ENCODE peak calls at places on chromosomes 12 and 14, in seven cellular contexts. R is NCI-H345; K is spleen; O is GM23338; F is iris pigment epithelial cell; Y is AG10803; T is activated naive CD8-positive, alpha-beta T cell treated with anti-CD3 and anti-CD28 coated beads, Interleukin-2, amount 50 U/mL, for 24 hours. B is an unnamed sample.

GRCh38 chr14:65453807-65454480 is 41.4 kb downstream of the FUT8 start:
- DNase-seq in R (no peak), K (no peak), O (no peak), F (peak; percentile 36), Y (no peak), T (no peak), B (peak; percentile 77)

GRCh38 chr14:23660290-23661226 is 24.4 kb downstream of the DHRS2 start:
- DNase-seq in R (no peak), K (peak; percentile 82), O (no peak), F (no peak), Y (no peak), T (peak; percentile 27), B (no peak)

GRCh38 chr12:122730215-122731014 is at the start of gene HCAR1:
- DNase-seq in R (no peak), K (peak; percentile 54), O (no peak), F (peak; percentile 47), Y (peak; percentile 5), T (peak; percentile 50), B (peak; percentile 30)

GRCh38 chr14:56092761-56093160 is 25.4 kb upstream of the PELI2 start:
- DNase-seq in R (no peak), K (no peak), O (no peak), F (peak; percentile 41), Y (no peak), T (no peak), B (peak; percentile 21)

GRCh38 chr14:95098984-95099599 is 58.2 kb downstream of the DICER1 start:
- DNase-seq in R (peak; percentile 57), K (no peak), O (peak; percentile 87), F (peak; percentile 69), Y (peak; percentile 81), T (peak; percentile 19), B (peak; percentile 76)

GRCh38 chr12:5915511-5915910 is 29.5 kb downstream of the ANO2 start:
- DNase-seq in R (no peak), K (no peak), O (no peak), F (no peak), Y (no peak), T (no peak), B (no peak)

GRCh38 chr12:99915251-99916082 is 69.3 kb downstream of the ANKS1B start:
- DNase-seq in R (no peak), K (no peak), O (no peak), F (peak; percentile 43), Y (peak; percentile 33), T (no peak), B (peak; percentile 51)

GRCh38 chr14:34254031-34254430 is 208.0 kb downstream of the SPTSSA start:
- DNase-seq in R (no peak), K (no peak), O (no peak), F (no peak), Y (no peak), T (no peak), B (no peak)

GRCh38 chr14:36028218-36028617 is 148.3 kb downstream of the PTCSC3 start:
- DNase-seq in R (peak; percentile 13), K (no peak), O (peak; percentile 69), F (no peak), Y (no peak), T (peak; percentile 13), B (no peak)

B was measured in fibroblast of the aortic adventitia.